ENCODE peak calls at places on chromosomes 13 and 19, in eight cellular contexts. S, J, I, Z, Q, B, O and X are unnamed samples.

GRCh38 chr19:33472696-33473624 is 48.6 kb downstream of the PEPD start:
- DNase-seq in S (no peak), J (no peak), I (no peak), Z (peak; percentile 78), Q (no peak), B (no peak), O (no peak), X (no peak)

GRCh38 chr19:32877323-32877912 is 7.9 kb upstream of the SLC7A9 start:
- DNase-seq in S (no peak), J (no peak), I (no peak), Z (no peak), Q (no peak), B (no peak), O (no peak), X (no peak)

GRCh38 chr19:47757617-47758432 is 12.5 kb downstream of the NOP53 start:
- DNase-seq in S (no peak), J (no peak), I (no peak), Z (no peak), Q (no peak), B (no peak), O (no peak), X (no peak)

GRCh38 chr19:51365211-51366049 is 758 bp downstream of the ETFB start:
- DNase-seq in S (no peak), J (peak; percentile 74), I (no peak), Z (peak; percentile 50), Q (no peak), B (no peak), O (no peak), X (no peak)

GRCh38 chr13:28492527-28493367 is 2.2 kb downstream of the FLT1 start:
- DNase-seq in S (no peak), J (no peak), I (no peak), Z (no peak), Q (no peak), B (no peak), O (no peak), X (no peak)

GRCh38 chr19:40598121-40598917 is 2.9 kb upstream of the LTBP4 start:
- DNase-seq in S (peak; percentile 94), J (peak; percentile 94), I (peak; percentile 85), Z (peak; percentile 89), Q (peak; percentile 92), B (peak; percentile 81), O (peak; percentile 97), X (peak; percentile 93)

GRCh38 chr13:22262328-22262920 is 591.6 kb downstream of the FGF9 start:
- DNase-seq in S (no peak), J (no peak), I (no peak), Z (peak; percentile 35), Q (no peak), B (no peak), O (no peak), X (no peak)

GRCh38 chr19:46821512-46822359 is 28.9 kb downstream of the AP2S1 start:
- DNase-seq in S (no peak), J (no peak), I (no peak), Z (no peak), Q (peak; percentile 41), B (peak; percentile 40), O (no peak), X (no peak)

GRCh38 chr19:9914315-9915207 is 21.8 kb downstream of the OLFM2 start:
- DNase-seq in S (peak; percentile 92), J (peak; percentile 83), I (peak; percentile 66), Z (peak; percentile 65), Q (peak; percentile 87), B (peak; percentile 74), O (no peak), X (peak; percentile 32)

GRCh38 chr13:77034883-77035282 is 7.9 kb upstream of the FBXL3 start:
- DNase-seq in S (no peak), J (no peak), I (no peak), Z (peak; percentile 65), Q (no peak), B (no peak), O (no peak), X (no peak)

GRCh38 chr19:48501961-48502719 is 9.5 kb downstream of the LMTK3 start:
- DNase-seq in S (peak; percentile 85), J (peak; percentile 75), I (peak; percentile 94), Z (no peak), Q (peak; percentile 100), B (peak; percentile 72), O (no peak), X (no peak)

GRCh38 chr19:49019242-49019932 is 2.5 kb upstream of the LHB start:
- DNase-seq in S (peak; percentile 91), J (peak; percentile 71), I (peak; percentile 83), Z (peak; percentile 28), Q (peak; percentile 86), B (peak; percentile 64), O (no peak), X (no peak)

GRCh38 chr19:2661615-2662014 is 40.9 kb downstream of the GNG7 start:
- DNase-seq in S (no peak), J (no peak), I (no peak), Z (no peak), Q (no peak), B (no peak), O (no peak), X (no peak)

GRCh38 chr19:16200038-16200775 is 2.5 kb downstream of the AP1M1 start:
- DNase-seq in S (no peak), J (peak; percentile 72), I (no peak), Z (peak; percentile 31), Q (no peak), B (no peak), O (no peak), X (peak; percentile 74)

GRCh38 chr13:94917814-94918213 is 205.5 kb upstream of the SOX21 start:
- DNase-seq in S (no peak), J (no peak), I (no peak), Z (no peak), Q (peak; percentile 40), B (no peak), O (no peak), X (no peak)

GRCh38 chr13:49935171-49936084 is 712 bp downstream of the SPRYD7 start:
- DNase-seq in S (no peak), J (peak; percentile 67), I (peak; percentile 61), Z (peak; percentile 51), Q (peak; percentile 66), B (peak; percentile 19), O (no peak), X (peak; percentile 71)

GRCh38 chr13:32911506-32911905 is 104.7 kb upstream of the KL start:
- DNase-seq in S (peak; percentile 43), J (no peak), I (no peak), Z (peak; percentile 47), Q (peak; percentile 70), B (no peak), O (no peak), X (no peak)

GRCh38 chr19:47239610-47240296 is 8.8 kb upstream of the BBC3 start:
- DNase-seq in S (peak; percentile 97), J (peak; percentile 92), I (no peak), Z (peak; percentile 37), Q (peak; percentile 78), B (peak; percentile 78), O (no peak), X (no peak)

GRCh38 chr19:7242601-7243258 is 51.5 kb downstream of the INSR start:
- DNase-seq in S (peak; percentile 49), J (peak; percentile 79), I (no peak), Z (peak; percentile 49), Q (no peak), B (no peak), O (no peak), X (peak; percentile 38)

GRCh38 chr19:30449673-30450072 is 77.5 kb downstream of the ZNF536 start:
- DNase-seq in S (peak; percentile 46), J (no peak), I (no peak), Z (no peak), Q (no peak), B (no peak), O (no peak), X (no peak)

GRCh38 chr19:33644284-33644836 is 22.6 kb downstream of the CHST8 start:
- DNase-seq in S (no peak), J (peak; percentile 21), I (no peak), Z (no peak), Q (no peak), B (no peak), O (no peak), X (no peak)

DNA sequence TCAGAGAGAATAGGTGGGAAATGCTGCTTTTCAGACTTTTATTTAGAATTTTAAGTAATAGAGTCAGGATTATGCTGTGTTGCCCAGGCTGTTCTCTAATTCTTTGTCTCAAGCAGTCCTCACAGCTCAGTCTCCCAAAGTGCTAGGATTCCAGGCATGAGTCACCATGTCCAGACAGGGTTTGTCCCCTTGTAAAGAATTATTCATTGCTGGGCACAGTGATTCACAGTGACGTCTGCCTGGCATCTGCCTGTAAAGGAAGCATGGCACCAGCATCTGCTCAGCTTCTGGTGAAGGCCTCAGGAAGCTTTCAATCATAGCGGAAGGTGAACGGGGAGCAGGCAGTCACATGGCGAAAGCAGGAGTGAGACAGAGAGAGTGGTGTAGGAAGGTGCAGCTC is 17.7 kb downstream of the ZNF763 start:
- DNase-seq in S (no peak), J (no peak), I (no peak), Z (no peak), Q (no peak), B (no peak), O (no peak), X (no peak)
- H3K27me3 ChIP-seq in S (no peaks in the 10 kb centered on the region), J (no peaks in the 10 kb centered on the region), I (no peaks in the 10 kb centered on the region), Z (no peaks in the 10 kb centered on the region), Q (no peaks in the 10 kb centered on the region), B (no peaks in the 10 kb centered on the region), O (no peaks in the 10 kb centered on the region), X (no peaks in the 10 kb centered on the region)

DNA sequence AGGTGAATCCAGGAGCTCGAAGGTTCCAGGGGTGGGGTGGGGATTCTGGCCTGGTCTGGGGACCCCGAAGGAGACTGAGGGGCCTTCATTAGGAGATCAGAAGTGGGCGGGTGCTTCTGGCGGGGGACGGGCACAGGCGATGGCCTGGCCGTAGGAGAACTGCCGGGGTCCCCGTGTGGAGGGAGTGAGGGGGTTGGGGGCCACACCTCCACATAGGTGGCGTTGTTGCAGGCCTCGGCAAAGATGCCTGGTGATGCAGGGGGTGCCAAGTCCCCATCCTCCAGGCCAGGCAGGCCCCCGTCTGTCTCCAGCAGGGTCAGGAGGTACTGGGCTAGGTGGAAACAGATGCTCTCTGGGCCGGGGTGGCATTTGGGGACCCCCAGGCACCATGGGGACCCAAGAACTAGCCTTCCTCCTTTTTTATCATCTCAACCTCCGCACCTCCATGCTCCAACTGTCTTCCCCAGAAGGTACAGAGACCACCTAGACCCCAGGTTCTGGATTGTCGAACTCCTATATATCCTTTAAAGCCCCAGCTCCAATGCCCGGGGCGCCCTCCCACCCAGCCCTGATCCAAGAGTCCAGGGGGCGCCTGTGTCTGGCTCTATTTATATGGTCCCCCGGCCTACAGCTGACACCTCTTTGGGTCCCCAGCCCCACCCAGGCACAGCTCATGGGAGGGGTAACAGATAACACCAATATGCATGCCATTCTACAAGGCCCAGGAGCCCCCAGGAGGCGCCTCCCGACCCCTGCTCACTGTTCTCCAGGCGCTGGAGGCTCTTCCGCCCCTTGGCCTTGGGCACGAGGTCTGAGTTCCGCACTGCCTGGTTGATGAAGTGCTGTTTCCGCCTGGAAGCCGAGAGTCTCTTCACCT is 8.2 kb downstream of the RNU6-9 start:
- DNase-seq in S (no peak), J (no peak), I (no peak), Z (no peak), Q (no peak), B (no peak), O (no peak), X (no peak)
- H3K4me1 ChIP-seq in S (no peaks in the 10 kb centered on the region), J (no peaks in the 10 kb centered on the region), I (no peaks in the 10 kb centered on the region), Z (no peaks in the 10 kb centered on the region), Q (no peaks in the 10 kb centered on the region), B (peaks cover 27% of the 10 kb centered on the region), O (peaks cover 5% of the 10 kb centered on the region), X (no peaks in the 10 kb centered on the region)

GRCh38 chr19:843180-843835 is 2.5 kb downstream of the PRTN3 start:
- DNase-seq in S (peak; percentile 66), J (no peak), I (no peak), Z (no peak), Q (peak; percentile 69), B (no peak), O (no peak), X (no peak)
- H3K27me3 ChIP-seq in S (peaks cover 66% of the 10 kb centered on the region), J (peaks cover 32% of the 10 kb centered on the region), I (peaks cover 15% of the 10 kb centered on the region), Z (peaks cover 19% of the 10 kb centered on the region), Q (peaks cover 3% of the 10 kb centered on the region), B (peaks cover 2% of the 10 kb centered on the region), O (no peaks in the 10 kb centered on the region), X (no peaks in the 10 kb centered on the region)

GRCh38 chr19:4976412-4977298 is 7.7 kb downstream of the KDM4B start:
- DNase-seq in S (peak; percentile 47), J (peak; percentile 90), I (peak; percentile 85), Z (peak; percentile 99), Q (peak; percentile 64), B (no peak), O (peak; percentile 94), X (peak; percentile 91)
- H3K4me1 ChIP-seq in S (peaks cover 33% of the 10 kb centered on the region), J (peaks cover 8% of the 10 kb centered on the region), I (peaks cover 43% of the 10 kb centered on the region), Z (peaks cover 38% of the 10 kb centered on the region), Q (no peaks in the 10 kb centered on the region), B (no peaks in the 10 kb centered on the region), O (peaks cover 93% of the 10 kb centered on the region), X (peaks cover 4% of the 10 kb centered on the region)